ENCODE peak calls at places on chromosomes 1 and 21, in eight cellular contexts. D, B, O, U, Z, Y, R and T are unnamed samples.

GRCh38 chr1:217889401-217889800 is 258.3 kb downstream of the SPATA17 start:
- DNase-seq in D (no peak), B (peak; percentile 3), O (no peak), U (no peak), Z (no peak), Y (no peak), R (peak; percentile 14), T (no peak)

GRCh38 chr1:19922015-19922688 is 1.3 kb downstream of the PLA2G2E start:
- DNase-seq in D (no peak), B (no peak), O (no peak), U (no peak), Z (no peak), Y (no peak), R (no peak), T (no peak)

GRCh38 chr1:148353461-148354283 is 129.4 kb downstream of the PPIAL4G start:
- DNase-seq in D (no peak), B (peak; percentile 82), O (peak; percentile 2), U (no peak), Z (peak; percentile 31), Y (no peak), R (no peak), T (peak; percentile 96)

GRCh38 chr1:18941221-18942141 is 15.0 kb downstream of the IFFO2 start:
- DNase-seq in D (no peak), B (peak; percentile 55), O (peak; percentile 63), U (no peak), Z (no peak), Y (no peak), R (no peak), T (peak; percentile 92)

GRCh38 chr1:7675431-7676273 is 95.4 kb upstream of the VAMP3 start:
- DNase-seq in D (no peak), B (no peak), O (no peak), U (no peak), Z (no peak), Y (no peak), R (no peak), T (no peak)

GRCh38 chr1:54485417-54485816 is 62.6 kb upstream of the ACOT11 start:
- DNase-seq in D (no peak), B (no peak), O (no peak), U (no peak), Z (no peak), Y (no peak), R (no peak), T (no peak)

GRCh38 chr1:247204177-247204647 is 32.4 kb upstream of the ZNF124 start:
- DNase-seq in D (no peak), B (no peak), O (peak; percentile 35), U (no peak), Z (no peak), Y (no peak), R (no peak), T (no peak)

GRCh38 chr1:36471830-36472641 is 7.9 kb upstream of the MRPS15 start:
- DNase-seq in D (no peak), B (no peak), O (no peak), U (no peak), Z (no peak), Y (no peak), R (no peak), T (no peak)

GRCh38 chr1:192485692-192486436 is 89.7 kb upstream of the RGS1 start:
- DNase-seq in D (no peak), B (peak; percentile 100), O (peak; percentile 98), U (peak; percentile 94), Z (peak; percentile 11), Y (peak; percentile 44), R (peak; percentile 11), T (peak; percentile 98)

GRCh38 chr1:161727343-161727924 is 6.1 kb downstream of the FCRLB start:
- DNase-seq in D (peak; percentile 13), B (peak; percentile 84), O (no peak), U (no peak), Z (no peak), Y (peak; percentile 20), R (no peak), T (peak; percentile 63)

GRCh38 chr1:3636080-3636479 is 11.3 kb downstream of the TPRG1L start:
- DNase-seq in D (no peak), B (no peak), O (no peak), U (no peak), Z (no peak), Y (no peak), R (no peak), T (no peak)

GRCh38 chr1:202291961-202292712 is 49.6 kb downstream of the UBE2T start:
- DNase-seq in D (no peak), B (peak; percentile 85), O (peak; percentile 55), U (peak; percentile 45), Z (no peak), Y (no peak), R (peak; percentile 33), T (peak; percentile 92)

GRCh38 chr1:211739671-211740411 is 64.4 kb upstream of the NEK2 start:
- DNase-seq in D (no peak), B (no peak), O (no peak), U (no peak), Z (no peak), Y (no peak), R (no peak), T (no peak)

GRCh38 chr1:160834945-160835565 is 27.6 kb downstream of the CD244 start:
- DNase-seq in D (no peak), B (peak; percentile 32), O (peak; percentile 36), U (no peak), Z (no peak), Y (no peak), R (no peak), T (peak; percentile 54)

GRCh38 chr21:46060596-46061061 is 37.3 kb upstream of the COL6A2 start:
- DNase-seq in D (no peak), B (peak; percentile 100), O (no peak), U (peak; percentile 82), Z (no peak), Y (peak; percentile 49), R (peak; percentile 70), T (peak; percentile 98)

GRCh38 chr1:87867631-87868030 is 539.0 kb downstream of the LMO4 start:
- DNase-seq in D (no peak), B (peak; percentile 83), O (no peak), U (peak; percentile 25), Z (no peak), Y (no peak), R (no peak), T (peak; percentile 34)

GRCh38 chr1:21503706-21504377 is 5.4 kb upstream of the ALPL start:
- DNase-seq in D (no peak), B (no peak), O (no peak), U (no peak), Z (no peak), Y (no peak), R (no peak), T (no peak)

GRCh38 chr1:25610822-25611630 is 5.6 kb upstream of the MAN1C1 start:
- DNase-seq in D (no peak), B (peak; percentile 37), O (no peak), U (no peak), Z (no peak), Y (no peak), R (no peak), T (peak; percentile 42)

GRCh38 chr1:108657701-108658100 is 3.2 kb downstream of the HENMT1 start:
- DNase-seq in D (no peak), B (peak; percentile 25), O (no peak), U (no peak), Z (no peak), Y (no peak), R (no peak), T (no peak)

GRCh38 chr1:155195201-155196102 is 12.2 kb downstream of the THBS3 start:
- DNase-seq in D (no peak), B (no peak), O (no peak), U (no peak), Z (no peak), Y (no peak), R (no peak), T (no peak)

GRCh38 chr1:16924216-16924918 is 2.6 kb downstream of the CROCC start:
- DNase-seq in D (no peak), B (no peak), O (no peak), U (no peak), Z (no peak), Y (no peak), R (no peak), T (no peak)

GRCh38 chr1:75203415-75204277 is 69.5 kb downstream of the LHX8 start:
- DNase-seq in D (no peak), B (peak; percentile 54), O (peak; percentile 61), U (peak; percentile 16), Z (peak; percentile 28), Y (no peak), R (no peak), T (peak; percentile 63)

GRCh38 chr1:157994704-157995540 is 1.5 kb downstream of the KIRREL1 start:
- DNase-seq in D (no peak), B (peak; percentile 51), O (peak; percentile 51), U (no peak), Z (no peak), Y (no peak), R (peak; percentile 27), T (no peak)

GRCh38 chr1:46991083-46991923 is 32.2 kb upstream of the CYP4X1 start:
- DNase-seq in D (no peak), B (peak; percentile 0), O (no peak), U (no peak), Z (peak; percentile 15), Y (no peak), R (no peak), T (no peak)
- TF ChIP-seq CTCF in D (no peak), B (no peak), O (no peak), U (peak; percentile 54), Z (peak; percentile 53), Y (no peak), R (peak; percentile 28), T (no peak)

GRCh38 chr21:17813353-17813752 is 5.8 kb downstream of the C21orf91 start:
- DNase-seq in D (no peak), B (no peak), O (no peak), U (no peak), Z (no peak), Y (no peak), R (no peak), T (no peak)
- H3K4me3 ChIP-seq in D (no peak overlapping the region), B (no peak overlapping the region), O (no peak overlapping the region), U (no peak overlapping the region), Z (no peak overlapping the region), Y (no peak overlapping the region), R (no peak overlapping the region), T (no peak overlapping the region)

DNA sequence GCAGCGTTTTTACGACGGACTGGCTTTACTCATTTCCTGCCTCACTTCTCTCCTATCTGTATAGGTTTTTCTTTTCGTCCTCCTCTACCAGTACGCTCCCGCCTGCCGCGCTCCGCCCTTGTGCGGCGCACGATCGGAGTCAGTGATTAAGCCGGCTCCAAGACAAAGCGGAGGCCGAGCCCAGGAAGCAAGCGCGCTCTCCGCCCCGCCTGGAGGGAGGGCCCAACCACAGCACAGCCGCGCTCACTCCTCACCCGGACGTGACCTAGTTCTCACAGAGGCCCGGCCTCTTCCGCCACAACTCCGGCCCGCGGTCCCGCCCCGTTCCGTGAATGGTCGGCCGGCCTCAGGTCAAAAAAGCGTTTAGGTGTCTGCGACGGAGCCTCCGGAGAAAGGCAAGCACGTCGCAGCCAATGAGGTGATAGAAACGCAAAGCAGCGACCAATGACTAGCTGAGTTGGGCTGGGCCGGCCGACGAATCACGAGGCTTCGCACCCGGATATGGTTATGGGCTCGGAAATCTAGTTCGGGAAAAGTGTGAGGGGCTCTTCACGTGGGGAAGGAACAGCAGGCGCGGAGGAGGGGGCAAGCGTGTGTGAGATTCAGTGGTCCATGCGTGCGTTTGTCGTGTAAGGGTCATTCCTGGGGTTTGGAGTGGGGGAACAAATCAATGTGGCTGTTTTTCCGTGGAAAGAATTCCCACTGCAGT is at the start of gene METTL13:
- DNase-seq in D (peak; percentile 99), B (peak; percentile 98), O (peak; percentile 100), U (peak; percentile 87), Z (peak; percentile 98), Y (peak; percentile 99), R (peak; percentile 98), T (peak; percentile 99)
- TF ChIP-seq CTCF in D (no peak), B (no peak), O (no peak), U (no peak), Z (no peak), Y (no peak), R (no peak), T (no peak)

GRCh38 chr1:66334311-66334710 is 199.6 kb upstream of the SGIP1 start:
- DNase-seq in D (no peak), B (no peak), O (peak; percentile 66), U (no peak), Z (no peak), Y (no peak), R (no peak), T (no peak)
- H3K4me3 ChIP-seq in D (peak overlapping the region; percentile 68), B (no peak overlapping the region), O (peak overlapping the region; percentile 92), U (no peak overlapping the region), Z (no peak overlapping the region), Y (peak overlapping the region; percentile 39), R (peak overlapping the region; percentile 72), T (peak overlapping the region; percentile 52)